ENCODE peak calls at places on chromosomes 5 and 9, in eight cellular contexts. X is ovary, O is Calu3, M is heart left ventricle, S is sigmoid colon, L is cardiac fibroblast, C is mucosa of descending colon, R is GM10248. Y is an unnamed sample.

GRCh38 chr9:126401107-126401506 is 74.5 kb downstream of the MVB12B start:
- DNase-seq in X (no peak), O (no peak), M (no peak), S (no peak), L (peak), C (no peak), R (no peak), Y (no peak)

GRCh38 chr5:100424787-100425186 is 110.4 kb upstream of the FAM174A start:
- DNase-seq in X (no peak), O (no peak), M (no peak), S (no peak), L (no peak), C (no peak), R (no peak), Y (no peak)

GRCh38 chr5:174720612-174721521 is 3.5 kb upstream of the MSX2 start:
- DNase-seq in X (no peak), O (no peak), M (no peak), S (peak), L (no peak), C (no peak), R (no peak), Y (no peak)

GRCh38 chr9:74044844-74045243 is 452.3 kb upstream of the RORB start:
- DNase-seq in X (no peak), O (no peak), M (no peak), S (no peak), L (no peak), C (no peak), R (no peak), Y (no peak)

GRCh38 chr5:148735301-148735700 is 81.0 kb upstream of the HTR4 start:
- DNase-seq in X (no peak), O (no peak), M (no peak), S (no peak), L (no peak), C (no peak), R (no peak), Y (no peak)

GRCh38 chr5:135072357-135073247 is 38.6 kb upstream of the PITX1 start:
- DNase-seq in X (no peak), O (no peak), M (no peak), S (no peak), L (no peak), C (no peak), R (no peak), Y (no peak)

GRCh38 chr5:134111741-134112647 is 2.5 kb upstream of the TCF7 start:
- DNase-seq in X (no peak), O (no peak), M (no peak), S (no peak), L (peak), C (no peak), R (peak), Y (peak)

GRCh38 chr5:73436535-73437125 is 11.9 kb downstream of the FOXD1 start:
- DNase-seq in X (no peak), O (no peak), M (no peak), S (no peak), L (no peak), C (no peak), R (no peak), Y (peak)

GRCh38 chr5:59020611-59021285 is 437.9 kb downstream of the RAB3C start:
- DNase-seq in X (no peak), O (no peak), M (no peak), S (no peak), L (peak), C (no peak), R (no peak), Y (no peak)

GRCh38 chr5:41507501-41507900 is 2.9 kb downstream of the PLCXD3 start:
- DNase-seq in X (no peak), O (no peak), M (no peak), S (no peak), L (no peak), C (no peak), R (no peak), Y (no peak)

GRCh38 chr5:35313296-35313695 is 83.0 kb upstream of the PRLR start:
- DNase-seq in X (no peak), O (no peak), M (no peak), S (no peak), L (peak), C (no peak), R (no peak), Y (no peak)

GRCh38 chr9:68793605-68794343 is 88.7 kb downstream of the PIP5K1B start:
- DNase-seq in X (no peak), O (no peak), M (no peak), S (no peak), L (no peak), C (no peak), R (peak), Y (peak)

GRCh38 chr9:98833090-98833956 is 25.9 kb downstream of the GALNT12 start:
- DNase-seq in X (no peak), O (peak), M (no peak), S (no peak), L (no peak), C (no peak), R (no peak), Y (no peak)

GRCh38 chr9:132169672-132170392 is 8.0 kb downstream of the NTNG2 start:
- DNase-seq in X (no peak), O (peak), M (peak), S (peak), L (peak), C (peak), R (peak), Y (peak)

GRCh38 chr9:97703437-97704326 is 6.5 kb upstream of the XPA start:
- DNase-seq in X (no peak), O (peak), M (no peak), S (no peak), L (peak), C (no peak), R (no peak), Y (no peak)

GRCh38 chr5:73630760-73631159 is 4.8 kb downstream of the ARHGEF28 start:
- DNase-seq in X (no peak), O (no peak), M (no peak), S (no peak), L (no peak), C (no peak), R (no peak), Y (no peak)

GRCh38 chr5:150318613-150319483 is 16.1 kb upstream of the ARSI start:
- DNase-seq in X (no peak), O (no peak), M (no peak), S (no peak), L (no peak), C (no peak), R (no peak), Y (no peak)

GRCh38 chr9:89744255-89744648 is 139.4 kb downstream of the GADD45G start:
- DNase-seq in X (no peak), O (no peak), M (no peak), S (no peak), L (no peak), C (no peak), R (no peak), Y (no peak)

GRCh38 chr5:39464096-39464495 is 39.3 kb upstream of the DAB2 start:
- DNase-seq in X (no peak), O (no peak), M (no peak), S (no peak), L (no peak), C (no peak), R (no peak), Y (no peak)

GRCh38 chr5:151449836-151450235 is 2.4 kb downstream of the SLC36A1 start:
- DNase-seq in X (no peak), O (no peak), M (no peak), S (no peak), L (no peak), C (no peak), R (no peak), Y (no peak)

GRCh38 chr9:17777465-17777864 is 198.6 kb downstream of the SH3GL2 start:
- DNase-seq in X (no peak), O (no peak), M (no peak), S (no peak), L (no peak), C (no peak), R (no peak), Y (no peak)

GRCh38 chr5:95446560-95447221 is 55.5 kb downstream of the FAM81B start:
- DNase-seq in X (no peak), O (no peak), M (no peak), S (no peak), L (peak), C (no peak), R (no peak), Y (no peak)

GRCh38 chr9:26129216-26129615 is 451.0 kb upstream of the TUSC1 start:
- DNase-seq in X (no peak), O (no peak), M (no peak), S (no peak), L (peak), C (no peak), R (no peak), Y (no peak)

GRCh38 chr9:35002623-35003022 is 13.1 kb downstream of the DNAJB5 start:
- DNase-seq in X (no peak), O (no peak), M (no peak), S (no peak), L (no peak), C (no peak), R (peak), Y (peak)

GRCh38 chr9:87615547-87616148 is 110.3 kb upstream of the CTSL start:
- DNase-seq in X (no peak), O (peak), M (no peak), S (no peak), L (peak), C (no peak), R (no peak), Y (no peak)

GRCh38 chr5:52787600-52788504 is at the start of the genes ITGA1 and PELO:
- DNase-seq in X (peak), O (peak), M (peak), S (peak), L (peak), C (peak), R (peak), Y (peak)

GRCh38 chr9:82168585-82168984 is 180.0 kb downstream of the SPATA31D1 start:
- DNase-seq in X (no peak), O (peak), M (no peak), S (no peak), L (peak), C (no peak), R (no peak), Y (no peak)

GRCh38 chr5:125093776-125094175 is 347.3 kb upstream of the ZNF608 start:
- DNase-seq in X (no peak), O (no peak), M (no peak), S (no peak), L (peak), C (no peak), R (no peak), Y (no peak)

GRCh38 chr5:58080573-58080972 is 379.3 kb downstream of the PLK2 start:
- DNase-seq in X (no peak), O (peak), M (no peak), S (no peak), L (peak), C (no peak), R (no peak), Y (no peak)

GRCh38 chr9:110538169-110538568 is 41.4 kb downstream of the SVEP1 start:
- DNase-seq in X (no peak), O (no peak), M (no peak), S (no peak), L (peak), C (no peak), R (no peak), Y (no peak)

GRCh38 chr5:178213748-178214151 is 9.4 kb downstream of the HNRNPAB start:
- DNase-seq in X (no peak), O (no peak), M (no peak), S (no peak), L (no peak), C (peak), R (no peak), Y (no peak)

GRCh38 chr9:70110194-70111041 is 66.8 kb downstream of the MAMDC2 start:
- DNase-seq in X (no peak), O (no peak), M (no peak), S (no peak), L (peak), C (no peak), R (no peak), Y (no peak)

GRCh38 chr5:160525471-160526261 is 104.0 kb downstream of the PTTG1 start:
- DNase-seq in X (no peak), O (no peak), M (no peak), S (no peak), L (no peak), C (no peak), R (no peak), Y (no peak)

GRCh38 chr5:169895876-169896275 is 84.4 kb downstream of the INSYN2B start:
- DNase-seq in X (no peak), O (no peak), M (no peak), S (no peak), L (peak), C (no peak), R (no peak), Y (no peak)

GRCh38 chr9:130860458-130861316 is 25.6 kb downstream of the ABL1 start:
- DNase-seq in X (peak), O (no peak), M (peak), S (peak), L (peak), C (peak), R (no peak), Y (no peak)
- TF ChIP-seq CTCF in X (no peak), O (no peak), M (peak), S (no peak), L (peak), C (no peak), R (no peak), Y (no peak)

GRCh38 chr9:133543772-133544467 is 9.4 kb downstream of the ADAMTSL2 start:
- DNase-seq in X (no peak), O (no peak), M (no peak), S (no peak), L (no peak), C (no peak), R (no peak), Y (no peak)
- TF ChIP-seq CTCF in X (no peak), O (no peak), M (no peak), S (no peak), L (no peak), C (no peak), R (no peak), Y (no peak)

GRCh38 chr5:66494437-66494836 is 101.8 kb upstream of the MAST4 start:
- DNase-seq in X (no peak), O (no peak), M (no peak), S (no peak), L (no peak), C (no peak), R (peak), Y (no peak)

GRCh38 chr5:66503203-66503789 is 92.9 kb upstream of the MAST4 start:
- DNase-seq in X (no peak), O (no peak), M (no peak), S (no peak), L (no peak), C (no peak), R (no peak), Y (no peak)

GRCh38 chr5:66498791-66499207 is 97.4 kb upstream of the MAST4 start:
- DNase-seq in X (no peak), O (no peak), M (peak), S (no peak), L (peak), C (no peak), R (peak), Y (peak)
- TF ChIP-seq CTCF in X (no peak), O (no peak), M (peak), S (no peak), L (peak), C (no peak), R (peak), Y (peak)

GRCh38 chr9:130940023-130940549 is 1.0 kb upstream of the FIBCD1 start:
- DNase-seq in X (no peak), O (no peak), M (no peak), S (no peak), L (no peak), C (no peak), R (no peak), Y (no peak)

GRCh38 chr9:130938184-130938651 is 829 bp downstream of the FIBCD1 start:
- DNase-seq in X (no peak), O (no peak), M (no peak), S (no peak), L (no peak), C (no peak), R (no peak), Y (no peak)

GRCh38 chr9:130937146-130938076 is 1.6 kb downstream of the FIBCD1 start:
- DNase-seq in X (no peak), O (no peak), M (no peak), S (no peak), L (no peak), C (no peak), R (no peak), Y (no peak)

GRCh38 chr9:130939405-130939941 is 426 bp upstream of the FIBCD1 start:
- DNase-seq in X (no peak), O (no peak), M (no peak), S (no peak), L (peak), C (peak), R (no peak), Y (peak)

GRCh38 chr9:130938652-130939404 is at the start of gene FIBCD1:
- DNase-seq in X (no peak), O (peak), M (no peak), S (no peak), L (peak), C (peak), R (peak), Y (peak)
- TF ChIP-seq CTCF in X (no peak), O (peak), M (no peak), S (no peak), L (peak), C (no peak), R (peak), Y (peak)

DNA sequence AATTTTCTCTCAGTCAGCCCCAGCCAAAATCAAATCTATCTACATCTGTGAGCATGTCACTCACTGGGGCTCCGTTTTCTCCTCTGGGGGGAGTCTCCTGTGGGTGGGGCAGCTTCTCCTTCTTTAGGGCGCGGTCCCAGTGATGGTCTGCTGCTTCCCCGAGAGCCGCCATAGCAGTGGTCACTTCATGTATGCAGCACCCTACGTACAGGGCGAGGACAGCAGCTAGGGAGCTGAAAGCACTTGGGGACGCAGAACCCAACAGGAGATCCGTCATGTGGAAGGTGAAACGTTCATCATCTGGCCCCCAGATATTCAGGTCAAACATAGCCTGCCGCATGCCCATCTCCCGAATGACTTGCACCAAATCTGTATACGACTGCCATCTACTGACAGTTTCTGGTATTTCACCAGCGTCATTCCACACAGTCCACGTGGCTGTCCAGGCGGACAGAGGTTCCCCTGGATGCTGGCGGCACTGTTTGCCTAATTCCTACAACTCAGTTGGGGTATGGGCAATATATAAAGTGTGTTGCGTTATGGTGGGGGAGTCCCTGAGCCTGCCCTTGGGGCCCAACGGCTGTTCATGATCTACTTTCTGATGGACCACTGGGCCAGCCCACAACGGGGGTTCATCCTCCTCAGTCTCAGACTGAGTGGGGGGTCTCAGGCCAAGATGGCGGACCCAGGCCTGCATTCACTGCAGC is 795.0 kb downstream of the EFNA5 start:
- DNase-seq in X (no peak), O (peak), M (no peak), S (no peak), L (peak), C (peak), R (peak), Y (peak)
- TF ChIP-seq CTCF in X (no peak), O (peak), M (peak), S (peak), L (peak), C (no peak), R (peak), Y (peak)